ENCODE peak calls at places on chromosomes 2 and 18, in four cellular contexts. One of them, this sample, is unnamed.
A peak's percentile ranks its signal among the peaks of the same experiment; 100 is the strongest.

GRCh38 chr2:18829331-18829902 is 240.0 kb upstream of the NT5C1B start:
- DNase-seq in H54: no peak
- DNase-seq in iPS-NIHi11: no peak
- DNase-seq in mesothelial cell of epicardium: no peak
- DNase-seq in this sample: peak; percentile 83

GRCh38 chr18:59155140-59155539 is 15.5 kb downstream of the SEC11C start:
- DNase-seq in H54: peak; percentile 6
- DNase-seq in iPS-NIHi11: no peak
- DNase-seq in mesothelial cell of epicardium: no peak
- DNase-seq in this sample: no peak

GRCh38 chr2:86078801-86079545 is 26.7 kb downstream of the POLR1A start:
- DNase-seq in H54: no peak
- DNase-seq in iPS-NIHi11: no peak
- DNase-seq in mesothelial cell of epicardium: no peak
- DNase-seq in this sample: no peak

GRCh38 chr2:86079981-86080911 is 25.4 kb downstream of the POLR1A start:
- DNase-seq in H54: peak; percentile 37
- DNase-seq in iPS-NIHi11: peak; percentile 71
- DNase-seq in mesothelial cell of epicardium: peak; percentile 80
- DNase-seq in this sample: no peak

GRCh38 chr2:48819206-48819605 is 63.7 kb upstream of the LHCGR start:
- DNase-seq in H54: no peak
- DNase-seq in iPS-NIHi11: no peak
- DNase-seq in mesothelial cell of epicardium: no peak
- DNase-seq in this sample: no peak

GRCh38 chr2:206004004-206004693 is 81.8 kb downstream of the INO80D start:
- DNase-seq in H54: no peak
- DNase-seq in iPS-NIHi11: peak; percentile 59
- DNase-seq in mesothelial cell of epicardium: no peak
- DNase-seq in this sample: no peak

GRCh38 chr2:26720322-26721166 is 28.0 kb downstream of the KCNK3 start:
- DNase-seq in H54: peak; percentile 75
- DNase-seq in iPS-NIHi11: peak; percentile 52
- DNase-seq in mesothelial cell of epicardium: peak; percentile 60
- DNase-seq in this sample: no peak

GRCh38 chr18:9058426-9058825 is 44.1 kb upstream of the NDUFV2 start:
- DNase-seq in H54: no peak
- DNase-seq in iPS-NIHi11: no peak
- DNase-seq in mesothelial cell of epicardium: no peak
- DNase-seq in this sample: no peak

GRCh38 chr18:76932026-76932819 is 109.9 kb downstream of the ZNF236 start:
- DNase-seq in H54: no peak
- DNase-seq in iPS-NIHi11: no peak
- DNase-seq in mesothelial cell of epicardium: no peak
- DNase-seq in this sample: no peak

GRCh38 chr2:219736196-219736595 is 108.8 kb downstream of the SLC4A3 start:
- DNase-seq in H54: peak; percentile 61
- DNase-seq in iPS-NIHi11: peak; percentile 52
- DNase-seq in mesothelial cell of epicardium: no peak
- DNase-seq in this sample: peak; percentile 20

GRCh38 chr2:112095654-112096053 is 40.6 kb downstream of the TMEM87B start:
- DNase-seq in H54: no peak
- DNase-seq in iPS-NIHi11: no peak
- DNase-seq in mesothelial cell of epicardium: no peak
- DNase-seq in this sample: no peak

GRCh38 chr2:102110168-102110567 is 32.4 kb upstream of the IL1R1 start:
- DNase-seq in H54: no peak
- DNase-seq in iPS-NIHi11: no peak
- DNase-seq in mesothelial cell of epicardium: no peak
- DNase-seq in this sample: no peak

GRCh38 chr2:124489686-124490085 is 464.6 kb downstream of the CNTNAP5 start:
- DNase-seq in H54: no peak
- DNase-seq in iPS-NIHi11: no peak
- DNase-seq in mesothelial cell of epicardium: no peak
- DNase-seq in this sample: no peak

GRCh38 chr2:192004188-192004963 is 157.5 kb upstream of the CAVIN2 start:
- DNase-seq in H54: no peak
- DNase-seq in iPS-NIHi11: no peak
- DNase-seq in mesothelial cell of epicardium: no peak
- DNase-seq in this sample: no peak

GRCh38 chr2:240795468-240795867 is 24.6 kb downstream of the KIF1A start:
- DNase-seq in H54: no peak
- DNase-seq in iPS-NIHi11: no peak
- DNase-seq in mesothelial cell of epicardium: no peak
- DNase-seq in this sample: no peak

GRCh38 chr2:44452184-44452583 is 90.4 kb downstream of the CAMKMT start:
- DNase-seq in H54: no peak
- DNase-seq in iPS-NIHi11: no peak
- DNase-seq in mesothelial cell of epicardium: no peak
- DNase-seq in this sample: no peak

GRCh38 chr18:43134876-43135275 is 19.4 kb upstream of the RIT2 start:
- DNase-seq in H54: no peak
- DNase-seq in iPS-NIHi11: no peak
- DNase-seq in mesothelial cell of epicardium: no peak
- DNase-seq in this sample: no peak

GRCh38 chr2:166032361-166032760 is 78.8 kb upstream of the TTC21B start:
- DNase-seq in H54: no peak
- DNase-seq in iPS-NIHi11: no peak
- DNase-seq in mesothelial cell of epicardium: no peak
- DNase-seq in this sample: no peak

GRCh38 chr2:100786297-100786658 is 33.7 kb upstream of the NPAS2 start:
- DNase-seq in H54: peak; percentile 65
- DNase-seq in iPS-NIHi11: no peak
- DNase-seq in mesothelial cell of epicardium: no peak
- DNase-seq in this sample: peak; percentile 66

GRCh38 chr2:227324671-227325055 is 388 bp upstream of the MFF start:
- DNase-seq in H54: peak; percentile 29
- DNase-seq in iPS-NIHi11: peak; percentile 24
- DNase-seq in mesothelial cell of epicardium: peak; percentile 44
- DNase-seq in this sample: no peak

GRCh38 chr2:220034356-220035121 is 407.1 kb downstream of the SLC4A3 start:
- DNase-seq in H54: peak; percentile 46
- DNase-seq in iPS-NIHi11: no peak
- DNase-seq in mesothelial cell of epicardium: no peak
- DNase-seq in this sample: peak; percentile 38

GRCh38 chr2:71611781-71612545 is 158.6 kb downstream of the DYSF start:
- DNase-seq in H54: no peak
- DNase-seq in iPS-NIHi11: no peak
- DNase-seq in mesothelial cell of epicardium: peak; percentile 34
- DNase-seq in this sample: no peak

GRCh38 chr18:13218376-13219011 is at the start of gene LDLRAD4:
- DNase-seq in H54: no peak
- DNase-seq in iPS-NIHi11: peak; percentile 49
- DNase-seq in mesothelial cell of epicardium: peak; percentile 70
- DNase-seq in this sample: no peak

GRCh38 chr18:26803643-26804042 is 61.9 kb downstream of the AQP4 start:
- DNase-seq in H54: no peak
- DNase-seq in iPS-NIHi11: peak; percentile 25
- DNase-seq in mesothelial cell of epicardium: no peak
- DNase-seq in this sample: no peak

GRCh38 chr2:106098081-106098480 is 96.0 kb downstream of the UXS1 start:
- DNase-seq in H54: no peak
- DNase-seq in iPS-NIHi11: peak; percentile 34
- DNase-seq in mesothelial cell of epicardium: no peak
- DNase-seq in this sample: no peak

GRCh38 chr18:28063181-28063790 is 113.6 kb downstream of the CDH2 start:
- DNase-seq in H54: no peak
- DNase-seq in iPS-NIHi11: no peak
- DNase-seq in mesothelial cell of epicardium: no peak
- DNase-seq in this sample: no peak

GRCh38 chr18:79935098-79935480 is 16.4 kb downstream of the SLC66A2 start:
- DNase-seq in H54: no peak
- DNase-seq in iPS-NIHi11: no peak
- DNase-seq in mesothelial cell of epicardium: no peak
- DNase-seq in this sample: no peak

GRCh38 chr18:79962311-79962710 is 2.1 kb upstream of the HSBP1L1 start:
- DNase-seq in H54: no peak
- DNase-seq in iPS-NIHi11: peak; percentile 46
- DNase-seq in mesothelial cell of epicardium: peak; percentile 53
- DNase-seq in this sample: no peak

GRCh38 chr2:37201766-37202165 is 5.5 kb downstream of the CEBPZOS start:
- DNase-seq in H54: no peak
- DNase-seq in iPS-NIHi11: no peak
- DNase-seq in mesothelial cell of epicardium: no peak
- DNase-seq in this sample: no peak

GRCh38 chr18:79949571-79950439 is 1.6 kb downstream of the SLC66A2 start:
- DNase-seq in H54: no peak
- DNase-seq in iPS-NIHi11: no peak
- DNase-seq in mesothelial cell of epicardium: no peak
- DNase-seq in this sample: no peak

GRCh38 chr18:10164241-10165160 is 250.7 kb downstream of the VAPA start:
- DNase-seq in H54: no peak
- DNase-seq in iPS-NIHi11: no peak
- DNase-seq in mesothelial cell of epicardium: no peak
- DNase-seq in this sample: no peak

GRCh38 chr2:119809329-119810038 is 49.8 kb downstream of the PTPN4 start:
- DNase-seq in H54: no peak
- DNase-seq in iPS-NIHi11: no peak
- DNase-seq in mesothelial cell of epicardium: no peak
- DNase-seq in this sample: peak; percentile 38

GRCh38 chr2:28359222-28360065 is 33.2 kb upstream of the FOSL2 start:
- DNase-seq in H54: peak; percentile 61
- DNase-seq in iPS-NIHi11: no peak
- DNase-seq in mesothelial cell of epicardium: no peak
- DNase-seq in this sample: no peak

GRCh38 chr18:26425148-26425531 is 123.2 kb downstream of the KCTD1 start:
- DNase-seq in H54: no peak
- DNase-seq in iPS-NIHi11: no peak
- DNase-seq in mesothelial cell of epicardium: no peak
- DNase-seq in this sample: no peak

GRCh38 chr18:54223568-54224241 is 764 bp downstream of the MBD2 start:
- DNase-seq in H54: peak; percentile 30
- DNase-seq in iPS-NIHi11: peak; percentile 37
- DNase-seq in mesothelial cell of epicardium: peak; percentile 67
- DNase-seq in this sample: peak; percentile 58

GRCh38 chr2:236935656-236936445 is 149.8 kb upstream of the COPS8 start:
- DNase-seq in H54: no peak
- DNase-seq in iPS-NIHi11: peak; percentile 2
- DNase-seq in mesothelial cell of epicardium: no peak
- DNase-seq in this sample: no peak

GRCh38 chr2:187499941-187500532 is 52.0 kb upstream of the CALCRL start:
- DNase-seq in H54: peak; percentile 6
- DNase-seq in iPS-NIHi11: peak; percentile 38
- DNase-seq in mesothelial cell of epicardium: peak; percentile 60
- DNase-seq in this sample: peak; percentile 23

GRCh38 chr2:54570925-54571694 is 115.0 kb downstream of the SPTBN1 start:
- DNase-seq in H54: peak; percentile 56
- DNase-seq in iPS-NIHi11: no peak
- DNase-seq in mesothelial cell of epicardium: no peak
- DNase-seq in this sample: peak; percentile 81

GRCh38 chr18:78228974-78229373 is 750.6 kb upstream of the SALL3 start:
- DNase-seq in H54: no peak
- DNase-seq in iPS-NIHi11: peak; percentile 60
- DNase-seq in mesothelial cell of epicardium: no peak
- DNase-seq in this sample: no peak

GRCh38 chr2:219291394-219291793 is 12.2 kb downstream of the DNAJB2 start:
- DNase-seq in H54: no peak
- DNase-seq in iPS-NIHi11: no peak
- DNase-seq in mesothelial cell of epicardium: no peak
- DNase-seq in this sample: no peak